ENCODE peak calls at places on chromosomes 1 and 21, in nine cellular contexts. One of them, this sample, is unnamed.

GRCh38 chr1:147641695-147642592 is 28.4 kb downstream of the ACP6 start:
- DNase-seq in H7: peak
- DNase-seq in stimulated activated CD4-positive, alpha-beta T cell treated with anti-CD3 and anti-CD28 coated beads, Interleukin-1b, Interleukin-23, amount 100 ng/mL, for 4 hours: peak
- DNase-seq in T-helper 2 cell: peak
- DNase-seq in amniotic stem cell: no peak
- DNase-seq in SW480: peak
- DNase-seq in hippocampal formation: no peak
- DNase-seq in T-helper 1 cell: peak
- DNase-seq in AG04450: no peak
- DNase-seq in this sample: no peak

GRCh38 chr1:30575066-30575465 is 148.3 kb downstream of the MATN1 start:
- DNase-seq in H7: no peak
- DNase-seq in stimulated activated CD4-positive, alpha-beta T cell treated with anti-CD3 and anti-CD28 coated beads, Interleukin-1b, Interleukin-23, amount 100 ng/mL, for 4 hours: no peak
- DNase-seq in T-helper 2 cell: no peak
- DNase-seq in amniotic stem cell: no peak
- DNase-seq in SW480: no peak
- DNase-seq in hippocampal formation: no peak
- DNase-seq in T-helper 1 cell: no peak
- DNase-seq in AG04450: no peak
- DNase-seq in this sample: no peak

GRCh38 chr21:16865612-16866011 is 647.2 kb upstream of the CXADR start:
- DNase-seq in H7: no peak
- DNase-seq in stimulated activated CD4-positive, alpha-beta T cell treated with anti-CD3 and anti-CD28 coated beads, Interleukin-1b, Interleukin-23, amount 100 ng/mL, for 4 hours: no peak
- DNase-seq in T-helper 2 cell: no peak
- DNase-seq in amniotic stem cell: no peak
- DNase-seq in SW480: no peak
- DNase-seq in hippocampal formation: no peak
- DNase-seq in T-helper 1 cell: no peak
- DNase-seq in AG04450: no peak
- DNase-seq in this sample: no peak

GRCh38 chr1:165143437-165144065 is 213.0 kb downstream of the LMX1A start:
- DNase-seq in H7: peak
- DNase-seq in stimulated activated CD4-positive, alpha-beta T cell treated with anti-CD3 and anti-CD28 coated beads, Interleukin-1b, Interleukin-23, amount 100 ng/mL, for 4 hours: no peak
- DNase-seq in T-helper 2 cell: no peak
- DNase-seq in amniotic stem cell: no peak
- DNase-seq in SW480: peak
- DNase-seq in hippocampal formation: no peak
- DNase-seq in T-helper 1 cell: peak
- DNase-seq in AG04450: no peak
- DNase-seq in this sample: no peak

GRCh38 chr1:26190373-26190987 is at the start of gene CATSPER4:
- DNase-seq in H7: peak
- DNase-seq in stimulated activated CD4-positive, alpha-beta T cell treated with anti-CD3 and anti-CD28 coated beads, Interleukin-1b, Interleukin-23, amount 100 ng/mL, for 4 hours: no peak
- DNase-seq in T-helper 2 cell: no peak
- DNase-seq in amniotic stem cell: no peak
- DNase-seq in SW480: peak
- DNase-seq in hippocampal formation: no peak
- DNase-seq in T-helper 1 cell: no peak
- DNase-seq in AG04450: no peak
- DNase-seq in this sample: no peak

GRCh38 chr1:198850196-198850595 is 211.4 kb downstream of the PTPRC start:
- DNase-seq in H7: no peak
- DNase-seq in stimulated activated CD4-positive, alpha-beta T cell treated with anti-CD3 and anti-CD28 coated beads, Interleukin-1b, Interleukin-23, amount 100 ng/mL, for 4 hours: no peak
- DNase-seq in T-helper 2 cell: no peak
- DNase-seq in amniotic stem cell: no peak
- DNase-seq in SW480: no peak
- DNase-seq in hippocampal formation: no peak
- DNase-seq in T-helper 1 cell: no peak
- DNase-seq in AG04450: no peak
- DNase-seq in this sample: no peak

GRCh38 chr1:33381979-33382378 is 48.9 kb downstream of the PHC2 start:
- DNase-seq in H7: no peak
- DNase-seq in stimulated activated CD4-positive, alpha-beta T cell treated with anti-CD3 and anti-CD28 coated beads, Interleukin-1b, Interleukin-23, amount 100 ng/mL, for 4 hours: no peak
- DNase-seq in T-helper 2 cell: no peak
- DNase-seq in amniotic stem cell: no peak
- DNase-seq in SW480: no peak
- DNase-seq in hippocampal formation: no peak
- DNase-seq in T-helper 1 cell: no peak
- DNase-seq in AG04450: no peak
- DNase-seq in this sample: no peak

GRCh38 chr1:226100436-226101347 is 38.2 kb downstream of the H3-3A start:
- DNase-seq in H7: peak
- DNase-seq in stimulated activated CD4-positive, alpha-beta T cell treated with anti-CD3 and anti-CD28 coated beads, Interleukin-1b, Interleukin-23, amount 100 ng/mL, for 4 hours: peak
- DNase-seq in T-helper 2 cell: peak
- DNase-seq in amniotic stem cell: no peak
- DNase-seq in SW480: peak
- DNase-seq in hippocampal formation: peak
- DNase-seq in T-helper 1 cell: peak
- DNase-seq in AG04450: no peak
- DNase-seq in this sample: peak

GRCh38 chr1:206772228-206773002 is at the start of gene IL10:
- DNase-seq in H7: no peak
- DNase-seq in stimulated activated CD4-positive, alpha-beta T cell treated with anti-CD3 and anti-CD28 coated beads, Interleukin-1b, Interleukin-23, amount 100 ng/mL, for 4 hours: no peak
- DNase-seq in T-helper 2 cell: no peak
- DNase-seq in amniotic stem cell: no peak
- DNase-seq in SW480: peak
- DNase-seq in hippocampal formation: no peak
- DNase-seq in T-helper 1 cell: no peak
- DNase-seq in AG04450: no peak
- DNase-seq in this sample: no peak

GRCh38 chr21:15627823-15628222 is 102.0 kb upstream of the USP25 start:
- DNase-seq in H7: no peak
- DNase-seq in stimulated activated CD4-positive, alpha-beta T cell treated with anti-CD3 and anti-CD28 coated beads, Interleukin-1b, Interleukin-23, amount 100 ng/mL, for 4 hours: no peak
- DNase-seq in T-helper 2 cell: no peak
- DNase-seq in amniotic stem cell: no peak
- DNase-seq in SW480: no peak
- DNase-seq in hippocampal formation: no peak
- DNase-seq in T-helper 1 cell: no peak
- DNase-seq in AG04450: no peak
- DNase-seq in this sample: no peak

GRCh38 chr1:23594927-23595353 is 35.6 kb upstream of the ID3 start:
- DNase-seq in H7: no peak
- DNase-seq in stimulated activated CD4-positive, alpha-beta T cell treated with anti-CD3 and anti-CD28 coated beads, Interleukin-1b, Interleukin-23, amount 100 ng/mL, for 4 hours: no peak
- DNase-seq in T-helper 2 cell: no peak
- DNase-seq in amniotic stem cell: no peak
- DNase-seq in SW480: no peak
- DNase-seq in hippocampal formation: no peak
- DNase-seq in T-helper 1 cell: no peak
- DNase-seq in AG04450: no peak
- DNase-seq in this sample: peak

GRCh38 chr21:46442938-46443337 is 15.8 kb upstream of the DIP2A start:
- DNase-seq in H7: peak
- DNase-seq in stimulated activated CD4-positive, alpha-beta T cell treated with anti-CD3 and anti-CD28 coated beads, Interleukin-1b, Interleukin-23, amount 100 ng/mL, for 4 hours: no peak
- DNase-seq in T-helper 2 cell: no peak
- DNase-seq in amniotic stem cell: no peak
- DNase-seq in SW480: no peak
- DNase-seq in hippocampal formation: peak
- DNase-seq in T-helper 1 cell: no peak
- DNase-seq in AG04450: no peak
- DNase-seq in this sample: no peak

GRCh38 chr1:246699095-246699735 is 25.0 kb upstream of the SCCPDH start:
- DNase-seq in H7: peak
- DNase-seq in stimulated activated CD4-positive, alpha-beta T cell treated with anti-CD3 and anti-CD28 coated beads, Interleukin-1b, Interleukin-23, amount 100 ng/mL, for 4 hours: peak
- DNase-seq in T-helper 2 cell: peak
- DNase-seq in amniotic stem cell: peak
- DNase-seq in SW480: peak
- DNase-seq in hippocampal formation: peak
- DNase-seq in T-helper 1 cell: peak
- DNase-seq in AG04450: peak
- DNase-seq in this sample: peak

GRCh38 chr1:41455479-41456271 is 28.8 kb downstream of the EDN2 start:
- DNase-seq in H7: no peak
- DNase-seq in stimulated activated CD4-positive, alpha-beta T cell treated with anti-CD3 and anti-CD28 coated beads, Interleukin-1b, Interleukin-23, amount 100 ng/mL, for 4 hours: no peak
- DNase-seq in T-helper 2 cell: no peak
- DNase-seq in amniotic stem cell: peak
- DNase-seq in SW480: no peak
- DNase-seq in hippocampal formation: no peak
- DNase-seq in T-helper 1 cell: no peak
- DNase-seq in AG04450: no peak
- DNase-seq in this sample: no peak

GRCh38 chr1:225631041-225631663 is 21.8 kb downstream of the ENAH start:
- DNase-seq in H7: no peak
- DNase-seq in stimulated activated CD4-positive, alpha-beta T cell treated with anti-CD3 and anti-CD28 coated beads, Interleukin-1b, Interleukin-23, amount 100 ng/mL, for 4 hours: no peak
- DNase-seq in T-helper 2 cell: no peak
- DNase-seq in amniotic stem cell: no peak
- DNase-seq in SW480: no peak
- DNase-seq in hippocampal formation: peak
- DNase-seq in T-helper 1 cell: no peak
- DNase-seq in AG04450: no peak
- DNase-seq in this sample: no peak

GRCh38 chr1:154154053-154154452 is 820 bp downstream of the NUP210L start:
- DNase-seq in H7: no peak
- DNase-seq in stimulated activated CD4-positive, alpha-beta T cell treated with anti-CD3 and anti-CD28 coated beads, Interleukin-1b, Interleukin-23, amount 100 ng/mL, for 4 hours: no peak
- DNase-seq in T-helper 2 cell: no peak
- DNase-seq in amniotic stem cell: no peak
- DNase-seq in SW480: no peak
- DNase-seq in hippocampal formation: no peak
- DNase-seq in T-helper 1 cell: no peak
- DNase-seq in AG04450: no peak
- DNase-seq in this sample: no peak

GRCh38 chr1:183685112-183685713 is 32.1 kb upstream of the APOBEC4 start:
- DNase-seq in H7: peak
- DNase-seq in stimulated activated CD4-positive, alpha-beta T cell treated with anti-CD3 and anti-CD28 coated beads, Interleukin-1b, Interleukin-23, amount 100 ng/mL, for 4 hours: peak
- DNase-seq in T-helper 2 cell: no peak
- DNase-seq in amniotic stem cell: peak
- DNase-seq in SW480: peak
- DNase-seq in hippocampal formation: no peak
- DNase-seq in T-helper 1 cell: peak
- DNase-seq in AG04450: no peak
- DNase-seq in this sample: no peak

GRCh38 chr1:2977886-2978611 is 43.2 kb upstream of the ACTRT2 start:
- DNase-seq in H7: no peak
- DNase-seq in stimulated activated CD4-positive, alpha-beta T cell treated with anti-CD3 and anti-CD28 coated beads, Interleukin-1b, Interleukin-23, amount 100 ng/mL, for 4 hours: no peak
- DNase-seq in T-helper 2 cell: no peak
- DNase-seq in amniotic stem cell: no peak
- DNase-seq in SW480: no peak
- DNase-seq in hippocampal formation: no peak
- DNase-seq in T-helper 1 cell: no peak
- DNase-seq in AG04450: no peak
- DNase-seq in this sample: no peak

GRCh38 chr1:214427871-214428277 is 123.5 kb downstream of the PTPN14 start:
- DNase-seq in H7: no peak
- DNase-seq in stimulated activated CD4-positive, alpha-beta T cell treated with anti-CD3 and anti-CD28 coated beads, Interleukin-1b, Interleukin-23, amount 100 ng/mL, for 4 hours: peak
- DNase-seq in T-helper 2 cell: peak
- DNase-seq in amniotic stem cell: no peak
- DNase-seq in SW480: peak
- DNase-seq in hippocampal formation: no peak
- DNase-seq in T-helper 1 cell: peak
- DNase-seq in AG04450: peak
- DNase-seq in this sample: peak

GRCh38 chr1:67149179-67149770 is 14.5 kb upstream of the C1orf141 start:
- DNase-seq in H7: peak
- DNase-seq in stimulated activated CD4-positive, alpha-beta T cell treated with anti-CD3 and anti-CD28 coated beads, Interleukin-1b, Interleukin-23, amount 100 ng/mL, for 4 hours: peak
- DNase-seq in T-helper 2 cell: peak
- DNase-seq in amniotic stem cell: peak
- DNase-seq in SW480: peak
- DNase-seq in hippocampal formation: peak
- DNase-seq in T-helper 1 cell: peak
- DNase-seq in AG04450: peak
- DNase-seq in this sample: peak

GRCh38 chr1:94236021-94236491 is 1.3 kb downstream of the ARHGAP29 start:
- DNase-seq in H7: peak
- DNase-seq in stimulated activated CD4-positive, alpha-beta T cell treated with anti-CD3 and anti-CD28 coated beads, Interleukin-1b, Interleukin-23, amount 100 ng/mL, for 4 hours: no peak
- DNase-seq in T-helper 2 cell: no peak
- DNase-seq in amniotic stem cell: no peak
- DNase-seq in SW480: no peak
- DNase-seq in hippocampal formation: no peak
- DNase-seq in T-helper 1 cell: no peak
- DNase-seq in AG04450: no peak
- DNase-seq in this sample: no peak

GRCh38 chr1:145918992-145919939 is 749 bp upstream of the PEX11B start:
- DNase-seq in H7: peak
- DNase-seq in stimulated activated CD4-positive, alpha-beta T cell treated with anti-CD3 and anti-CD28 coated beads, Interleukin-1b, Interleukin-23, amount 100 ng/mL, for 4 hours: no peak
- DNase-seq in T-helper 2 cell: no peak
- DNase-seq in amniotic stem cell: no peak
- DNase-seq in SW480: peak
- DNase-seq in hippocampal formation: no peak
- DNase-seq in T-helper 1 cell: no peak
- DNase-seq in AG04450: no peak
- DNase-seq in this sample: peak

GRCh38 chr1:193656841-193657240 is 470.4 kb upstream of the B3GALT2 start:
- DNase-seq in H7: no peak
- DNase-seq in stimulated activated CD4-positive, alpha-beta T cell treated with anti-CD3 and anti-CD28 coated beads, Interleukin-1b, Interleukin-23, amount 100 ng/mL, for 4 hours: no peak
- DNase-seq in T-helper 2 cell: no peak
- DNase-seq in amniotic stem cell: no peak
- DNase-seq in SW480: no peak
- DNase-seq in hippocampal formation: no peak
- DNase-seq in T-helper 1 cell: no peak
- DNase-seq in AG04450: no peak
- DNase-seq in this sample: no peak

This sample was measured in spleen.